ENCODE peak calls at places on chromosomes 3 and 15, in eight cellular contexts. J, E, L, Q, S, Z, Y and D are unnamed samples.

GRCh38 chr3:190024912-190025311 is 95.8 kb downstream of the P3H2 start:
- DNase-seq in J (no peak), E (no peak), L (no peak), Q (no peak), S (no peak), Z (no peak), Y (no peak), D (no peak)

GRCh38 chr3:138114988-138115971 is at the start of gene DZIP1L:
- DNase-seq in J (peak; percentile 67), E (peak; percentile 77), L (peak; percentile 86), Q (no peak), S (no peak), Z (peak; percentile 60), Y (peak; percentile 86), D (peak; percentile 74)

GRCh38 chr15:91528811-91529210 is 324.7 kb upstream of the SLCO3A1 start:
- DNase-seq in J (no peak), E (no peak), L (no peak), Q (no peak), S (no peak), Z (no peak), Y (no peak), D (no peak)

GRCh38 chr3:105774444-105775180 is 94.2 kb downstream of the CBLB start:
- DNase-seq in J (no peak), E (no peak), L (no peak), Q (no peak), S (peak; percentile 17), Z (no peak), Y (no peak), D (no peak)

GRCh38 chr15:57118013-57118799 is 199.8 kb downstream of the TCF12 start:
- DNase-seq in J (no peak), E (no peak), L (no peak), Q (peak; percentile 4), S (no peak), Z (no peak), Y (no peak), D (no peak)

GRCh38 chr15:62849316-62850129 is 193.0 kb upstream of the TPM1 start:
- DNase-seq in J (no peak), E (no peak), L (no peak), Q (no peak), S (no peak), Z (no peak), Y (no peak), D (no peak)

GRCh38 chr15:40582726-40583246 is 11.3 kb upstream of the KNL1 start:
- DNase-seq in J (no peak), E (no peak), L (no peak), Q (no peak), S (peak; percentile 79), Z (no peak), Y (no peak), D (no peak)

GRCh38 chr3:154247806-154248480 is 76.3 kb downstream of the DHX36 start:
- DNase-seq in J (no peak), E (no peak), L (no peak), Q (no peak), S (no peak), Z (no peak), Y (no peak), D (no peak)

GRCh38 chr3:129248286-129248979 is 973 bp upstream of the COPG1 start:
- DNase-seq in J (no peak), E (no peak), L (no peak), Q (no peak), S (peak; percentile 46), Z (no peak), Y (no peak), D (no peak)

GRCh38 chr3:144185291-144185690 is 213.7 kb downstream of the DIPK2A start:
- DNase-seq in J (no peak), E (no peak), L (no peak), Q (no peak), S (no peak), Z (no peak), Y (no peak), D (no peak)

GRCh38 chr3:169026543-169027181 is 636.9 kb downstream of the MECOM start:
- DNase-seq in J (no peak), E (no peak), L (no peak), Q (peak; percentile 54), S (peak; percentile 87), Z (no peak), Y (no peak), D (no peak)

GRCh38 chr3:66499881-66500574 is 794 bp downstream of the LRIG1 start:
- DNase-seq in J (peak; percentile 45), E (peak; percentile 53), L (peak; percentile 73), Q (no peak), S (no peak), Z (peak; percentile 54), Y (peak; percentile 80), D (peak; percentile 63)

GRCh38 chr3:51637941-51638471 is 33.0 kb upstream of the TEX264 start:
- DNase-seq in J (no peak), E (no peak), L (no peak), Q (peak; percentile 36), S (peak; percentile 59), Z (no peak), Y (no peak), D (no peak)

GRCh38 chr3:195254454-195255175 is 16.3 kb downstream of the XXYLT1 start:
- DNase-seq in J (no peak), E (no peak), L (peak; percentile 56), Q (no peak), S (peak; percentile 24), Z (no peak), Y (no peak), D (no peak)

GRCh38 chr3:10998542-10998941 is 6.0 kb downstream of the SLC6A1 start:
- DNase-seq in J (no peak), E (no peak), L (no peak), Q (no peak), S (no peak), Z (no peak), Y (no peak), D (no peak)

GRCh38 chr3:191246628-191247027 is 47.6 kb downstream of the OSTN start:
- DNase-seq in J (no peak), E (no peak), L (no peak), Q (no peak), S (peak; percentile 86), Z (no peak), Y (no peak), D (no peak)

GRCh38 chr15:56774356-56774755 is 41.0 kb upstream of the ZNF280D start:
- DNase-seq in J (no peak), E (no peak), L (no peak), Q (no peak), S (no peak), Z (no peak), Y (no peak), D (no peak)

GRCh38 chr3:157130138-157130880 is 29.6 kb downstream of the CCNL1 start:
- DNase-seq in J (peak; percentile 61), E (peak; percentile 61), L (peak; percentile 76), Q (no peak), S (peak; percentile 98), Z (peak; percentile 61), Y (peak; percentile 84), D (peak; percentile 79)

GRCh38 chr3:157127831-157128767 is 31.8 kb downstream of the CCNL1 start:
- DNase-seq in J (no peak), E (peak; percentile 46), L (peak; percentile 79), Q (no peak), S (peak; percentile 97), Z (peak; percentile 51), Y (peak; percentile 77), D (peak; percentile 77)

GRCh38 chr3:157129782-157130137 is 30.2 kb downstream of the CCNL1 start:
- DNase-seq in J (no peak), E (no peak), L (no peak), Q (no peak), S (peak; percentile 66), Z (no peak), Y (no peak), D (no peak)

GRCh38 chr3:157127268-157127667 is 32.7 kb downstream of the CCNL1 start:
- DNase-seq in J (no peak), E (no peak), L (no peak), Q (no peak), S (peak; percentile 35), Z (no peak), Y (no peak), D (no peak)

DNA sequence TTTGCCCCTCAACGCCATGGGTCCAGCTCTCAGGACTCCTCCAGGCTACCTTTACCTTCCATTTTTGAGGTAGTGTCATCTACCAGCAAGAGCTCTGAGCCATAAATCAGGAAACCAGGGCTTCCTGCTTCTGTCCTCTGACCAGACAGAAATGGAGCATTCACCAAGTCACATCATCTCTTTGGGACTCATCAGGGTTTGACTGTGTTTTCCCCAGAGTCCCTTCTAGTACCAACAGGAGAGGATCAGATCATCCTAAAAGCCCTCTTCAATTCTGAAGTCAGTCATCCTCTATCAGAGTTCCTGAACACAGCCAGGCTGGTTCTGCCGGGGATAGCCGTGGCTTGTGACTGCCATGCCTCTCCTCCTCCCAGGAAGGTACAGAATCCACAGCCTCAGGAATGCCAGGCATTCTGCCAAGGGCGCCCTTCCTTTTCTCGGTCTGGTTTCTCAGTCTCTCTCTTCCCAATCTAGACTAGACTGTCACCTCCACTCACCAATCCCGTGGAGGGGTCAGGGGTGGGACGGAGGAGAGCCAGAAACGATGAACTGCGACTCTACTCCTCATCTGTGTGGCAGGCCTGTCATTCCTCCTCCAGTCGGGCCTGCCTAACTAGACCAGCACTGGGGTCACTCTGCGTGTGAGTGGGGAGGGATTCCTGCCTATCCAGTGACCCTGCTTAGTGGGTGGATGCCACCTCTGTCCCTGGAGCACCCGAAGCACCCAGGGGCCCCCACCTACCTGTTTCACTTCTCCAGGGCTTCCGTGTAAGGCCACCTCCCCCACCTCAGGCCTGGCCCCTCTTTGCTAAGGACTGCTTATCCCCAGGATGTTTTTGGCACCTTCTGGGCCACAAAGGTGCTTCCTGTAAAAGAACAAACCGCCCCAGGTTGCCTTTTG is 30.9 kb downstream of the CCNL1 start:
- DNase-seq in J (no peak), E (no peak), L (no peak), Q (no peak), S (peak; percentile 92), Z (no peak), Y (no peak), D (peak; percentile 67)
- H3K4me1 ChIP-seq in J (no peaks in the 10 kb centered on the region), E (peaks cover 30% of the 10 kb centered on the region), L (peaks cover 39% of the 10 kb centered on the region), Q (peaks cover 42% of the 10 kb centered on the region), S (peaks cover 93% of the 10 kb centered on the region), Z (peaks cover 34% of the 10 kb centered on the region), Y (peaks cover 42% of the 10 kb centered on the region), D (peaks cover 46% of the 10 kb centered on the region)

GRCh38 chr3:9397331-9397910 is at the start of gene SETD5:
- DNase-seq in J (peak; percentile 98), E (peak; percentile 99), L (peak; percentile 99), Q (no peak), S (peak; percentile 81), Z (peak; percentile 99), Y (peak; percentile 99), D (peak; percentile 99)
- H3K27ac ChIP-seq in J (peak within 1 kb of the TSS; percentile 99), E (peak within 1 kb of the TSS; percentile 99), L (peak within 1 kb of the TSS; percentile 100), Q (peak within 1 kb of the TSS; percentile 98), S (peak within 1 kb of the TSS; percentile 91), Z (peak within 1 kb of the TSS; percentile 100), Y (peak within 1 kb of the TSS; percentile 97), D (peak within 1 kb of the TSS; percentile 98)

GRCh38 chr15:38401101-38401500 is 52.8 kb upstream of the FAM98B start:
- DNase-seq in J (no peak), E (no peak), L (no peak), Q (no peak), S (no peak), Z (no peak), Y (no peak), D (no peak)

GRCh38 chr15:38401716-38402115 is 52.2 kb upstream of the FAM98B start:
- DNase-seq in J (no peak), E (no peak), L (no peak), Q (no peak), S (no peak), Z (no peak), Y (no peak), D (no peak)

GRCh38 chr15:38398134-38398533 is 55.8 kb upstream of the FAM98B start:
- DNase-seq in J (no peak), E (peak; percentile 38), L (peak; percentile 78), Q (peak; percentile 63), S (no peak), Z (peak; percentile 50), Y (no peak), D (no peak)
- H3K27me3 ChIP-seq in J (no peaks in the 10 kb centered on the region), E (no peaks in the 10 kb centered on the region), L (no peaks in the 10 kb centered on the region), Q (peaks cover 2% of the 10 kb centered on the region), S (no peaks in the 10 kb centered on the region), Z (no peaks in the 10 kb centered on the region), Y (no peaks in the 10 kb centered on the region), D (no peaks in the 10 kb centered on the region)

GRCh38 chr3:122000936-122001605 is 21.0 kb downstream of the ILDR1 start:
- DNase-seq in J (no peak), E (no peak), L (no peak), Q (no peak), S (no peak), Z (no peak), Y (no peak), D (no peak)
- H3K4me1 ChIP-seq in J (no peaks in the 10 kb centered on the region), E (no peaks in the 10 kb centered on the region), L (peaks cover 4% of the 10 kb centered on the region), Q (no peaks in the 10 kb centered on the region), S (peaks cover under 1% of the 10 kb centered on the region), Z (no peaks in the 10 kb centered on the region), Y (no peaks in the 10 kb centered on the region), D (peaks cover 17% of the 10 kb centered on the region)